ENCODE peak calls at places on chromosomes 3 and 15, in ten cellular contexts. I is GM13977, Q is foreskin fibroblast, A is adrenal gland, M is dorsolateral prefrontal cortex, Y is psoas muscle, H is WTC11, L is cardiac fibroblast, N is astrocyte, D is fibroblast of mammary gland. U is an unnamed sample.

GRCh38 chr15:33955945-33956344 is 12.4 kb upstream of the CHRM5 start:
- DNase-seq in D (no peak), M (no peak), L (no peak), A (no peak), I (no peak), Q (no peak), Y (no peak), H (no peak), N (no peak), U (no peak)

GRCh38 chr15:73244333-73244732 is 124.4 kb downstream of the HCN4 start:
- DNase-seq in D (no peak), L (no peak), Y (no peak), A (no peak), I (peak; percentile 18), M (no peak), N (no peak), H (no peak), Q (no peak), U (no peak)

GRCh38 chr3:162224736-162225135 is 728.1 kb downstream of the OTOL1 start:
- DNase-seq in Y (no peak), I (no peak), D (peak; percentile 64), Q (peak; percentile 14), L (peak; percentile 65), M (no peak), H (no peak), N (peak; percentile 40), A (no peak), U (no peak)

GRCh38 chr3:172311217-172311616 is 137.0 kb downstream of the GHSR start:
- DNase-seq in H (no peak), N (no peak), A (no peak), L (no peak), I (no peak), M (no peak), Q (no peak), D (no peak), Y (no peak), U (no peak)

GRCh38 chr3:77147836-77148578 is 108.1 kb downstream of the ROBO2 start:
- DNase-seq in D (no peak), Q (peak; percentile 54), Y (no peak), L (no peak), H (peak; percentile 24), M (no peak), I (no peak), N (peak; percentile 2), A (no peak), U (no peak)

GRCh38 chr3:119973276-119973675 is 121.0 kb downstream of the GSK3B start:
- DNase-seq in Y (no peak), M (no peak), D (no peak), H (no peak), I (no peak), Q (no peak), N (no peak), A (no peak), L (no peak), U (no peak)

GRCh38 chr3:51559266-51559907 is 20.9 kb downstream of the RAD54L2 start:
- DNase-seq in D (peak; percentile 53), N (peak; percentile 57), A (peak; percentile 61), M (no peak), I (no peak), Y (no peak), L (peak; percentile 71), H (no peak), Q (peak; percentile 87), U (no peak)

GRCh38 chr15:90481023-90481422 is 48.7 kb upstream of the CRTC3 start:
- DNase-seq in A (no peak), I (no peak), L (no peak), M (no peak), Y (no peak), Q (no peak), D (no peak), N (peak; percentile 46), H (no peak), U (no peak)

GRCh38 chr3:14371573-14372474 is 30.6 kb upstream of the SLC6A6 start:
- DNase-seq in H (no peak), Y (peak; percentile 89), L (peak; percentile 72), A (peak; percentile 90), D (peak; percentile 43), M (no peak), I (no peak), Q (peak; percentile 76), N (peak; percentile 46), U (no peak)

GRCh38 chr15:84023636-84024035 is 211.9 kb upstream of the GOLGA6L4 start:
- DNase-seq in H (peak; percentile 43), M (no peak), N (no peak), L (peak; percentile 64), Q (peak; percentile 37), Y (no peak), I (peak; percentile 31), D (peak; percentile 62), A (no peak), U (no peak)

GRCh38 chr3:190117995-190118394 is 2.7 kb downstream of the P3H2 start:
- DNase-seq in D (no peak), A (no peak), I (no peak), H (no peak), L (no peak), Q (no peak), M (no peak), N (peak; percentile 67), Y (no peak), U (no peak)

GRCh38 chr3:65783117-65783516 is 255.6 kb downstream of the MAGI1 start:
- DNase-seq in A (no peak), M (no peak), Y (no peak), Q (peak; percentile 50), H (no peak), L (no peak), D (peak; percentile 42), I (no peak), N (no peak), U (no peak)

GRCh38 chr3:73846951-73847350 is 222.2 kb upstream of the PDZRN3 start:
- DNase-seq in A (no peak), I (no peak), Y (no peak), M (no peak), N (no peak), H (no peak), D (no peak), Q (no peak), L (no peak), U (no peak)

DNA sequence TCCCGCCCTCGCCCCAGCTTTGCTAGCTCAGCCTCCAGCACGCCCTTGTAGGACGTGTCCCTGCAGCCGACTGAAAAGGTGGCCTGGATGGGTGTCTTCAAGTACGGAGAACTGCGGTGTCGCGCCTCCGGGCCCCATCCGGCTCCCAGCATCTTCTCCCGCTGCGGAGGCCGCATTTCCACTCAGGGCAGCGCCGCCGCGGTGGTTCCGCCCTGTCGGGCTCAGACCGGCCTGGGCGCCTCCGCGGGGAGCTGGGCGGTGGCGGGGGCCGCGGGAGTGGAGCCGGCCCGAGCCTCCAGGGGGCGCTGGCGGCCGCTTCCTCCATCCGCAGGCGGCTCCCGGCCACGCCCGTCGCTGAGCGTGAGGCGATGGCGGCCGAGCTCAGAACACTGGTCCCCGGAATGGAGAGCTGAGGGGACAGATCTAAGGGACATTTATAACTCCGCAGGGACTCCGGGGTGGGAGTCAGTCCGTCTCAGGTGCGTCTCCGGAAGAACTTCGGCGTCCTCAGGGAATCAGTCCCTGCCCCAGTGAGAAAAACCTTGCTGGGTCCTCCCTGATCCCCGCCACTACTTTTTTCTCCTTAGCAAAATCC is 13.6 kb upstream of the SMCO1 start:
- DNase-seq in D (peak; percentile 62), Q (peak; percentile 80), M (peak; percentile 54), H (peak; percentile 87), A (peak; percentile 61), Y (peak; percentile 82), N (peak; percentile 31), I (peak; percentile 92), L (peak; percentile 55), U (peak; percentile 81)
- TF ChIP-seq CTCF in D (no peak), Q (peak; percentile 60), M (peak; percentile 69), H (peak; percentile 81), A (peak; percentile 63), Y (peak; percentile 61), N (peak; percentile 26), I (peak; percentile 72), L (peak; percentile 28), U (no peak)

GRCh38 chr3:127853681-127854080 is 31.4 kb upstream of the MGLL start:
- DNase-seq in Q (no peak), D (no peak), L (no peak), Y (no peak), M (no peak), N (no peak), I (no peak), A (no peak), H (peak; percentile 25), U (no peak)
- TF ChIP-seq CTCF in Q (no peak), D (no peak), L (no peak), Y (no peak), M (no peak), N (no peak), I (no peak), A (no peak), H (no peak), U (no peak)

DNA sequence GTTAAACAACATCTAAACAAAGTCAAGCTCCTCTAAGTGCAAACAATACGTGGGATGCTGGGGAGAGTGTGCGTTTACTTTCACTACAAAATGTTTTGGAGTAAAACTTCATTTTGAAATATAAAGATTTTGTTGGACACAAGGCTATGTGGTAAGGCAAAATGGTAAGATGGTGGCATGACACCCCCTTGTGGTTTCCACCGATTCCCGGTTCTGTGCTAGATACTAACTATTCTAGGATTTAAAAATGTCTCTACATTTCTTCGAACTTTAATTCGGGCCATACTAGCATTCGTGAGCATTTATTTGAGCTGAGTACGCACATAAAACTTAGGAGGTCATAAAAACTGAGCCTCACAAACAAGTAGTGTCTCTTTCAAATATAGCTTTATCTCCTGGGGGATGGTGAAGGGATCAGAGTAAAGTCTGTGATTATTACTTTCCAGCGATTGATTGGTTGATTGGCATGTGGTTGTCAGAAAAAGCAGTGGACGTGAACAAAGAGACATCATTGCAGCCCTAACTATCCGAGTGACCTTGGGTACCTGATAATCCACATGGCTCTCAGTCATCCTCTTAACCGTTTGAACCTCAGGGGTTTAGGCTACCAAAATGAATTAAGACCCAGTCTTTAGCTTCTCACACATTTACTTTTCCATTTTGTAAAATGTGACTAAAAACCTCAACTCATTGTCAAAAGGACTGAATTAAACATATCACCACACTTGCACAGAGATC is 1.1 kb upstream of the ZNF639 start:
- DNase-seq in Y (no peak), D (peak; percentile 72), H (peak; percentile 25), N (no peak), I (no peak), A (peak; percentile 45), Q (peak; percentile 84), L (peak; percentile 78), M (peak; percentile 26), U (no peak)
- TF ChIP-seq CTCF in Y (peak; percentile 32), D (peak; percentile 75), H (no peak), N (peak; percentile 56), I (peak; percentile 39), A (peak; percentile 49), Q (peak; percentile 56), L (peak; percentile 53), M (peak; percentile 75), U (peak; percentile 28)

DNA sequence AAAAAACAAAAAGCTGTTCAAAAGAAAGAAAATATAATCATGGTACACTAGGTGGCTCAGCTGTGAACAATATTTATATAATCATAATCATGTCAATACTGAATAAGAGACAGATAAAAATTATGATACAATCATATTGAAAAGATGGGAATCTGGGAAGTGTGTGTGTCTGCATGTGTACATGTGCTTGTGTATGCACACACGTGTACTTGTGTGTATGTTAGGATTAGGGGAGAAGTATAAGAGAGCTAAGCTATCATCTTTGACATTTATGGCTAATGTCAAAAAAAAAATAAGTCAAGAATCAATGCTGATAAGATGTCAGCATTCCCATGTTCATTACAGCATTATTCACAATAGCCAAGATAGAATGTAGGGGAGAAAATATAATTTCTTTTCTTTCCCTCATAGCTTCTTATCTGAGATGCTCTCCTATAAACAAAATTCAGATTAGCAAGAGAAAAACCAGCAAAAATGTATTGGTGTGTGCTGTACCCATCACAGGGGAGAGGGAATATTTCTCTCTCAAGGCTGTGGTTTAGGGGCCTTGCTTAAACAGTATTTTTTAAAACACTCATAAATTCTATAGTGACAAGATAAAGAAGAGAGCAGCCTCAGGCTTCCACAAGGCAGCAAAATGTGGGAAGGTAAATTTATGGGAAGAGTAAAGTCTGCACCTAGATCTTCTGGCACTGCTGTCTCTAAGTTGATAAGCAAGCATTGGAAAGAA is 63.4 kb upstream of the ITGA11 start:
- DNase-seq in L (no peak), Q (no peak), H (no peak), N (no peak), M (no peak), Y (no peak), I (no peak), D (no peak), A (no peak), U (no peak)
- TF ChIP-seq CTCF in L (no peak), Q (no peak), H (no peak), N (no peak), M (no peak), Y (no peak), I (no peak), D (no peak), A (no peak), U (no peak)